ENCODE peak calls at places on chromosomes 6 and 20, in four cellular contexts. R is Kasumi-1, M is A549, B is HT1080. H is an unnamed sample.

GRCh38 chr20:51532577-51533191 is 9.8 kb downstream of the NFATC2 start:
- DNase-seq in R (peak; percentile 4), M (no peak), B (no peak), H (no peak)

GRCh38 chr20:64036346-64037198 is 590 bp downstream of the C20orf204 start:
- DNase-seq in R (no peak), M (no peak), B (peak; percentile 19), H (no peak)

GRCh38 chr6:73746776-73747175 is 50.8 kb downstream of the CD109 start:
- DNase-seq in R (no peak), M (no peak), B (peak; percentile 24), H (peak; percentile 61)

GRCh38 chr6:119584088-119584487 is 234.5 kb upstream of the MAN1A1 start:
- DNase-seq in R (no peak), M (no peak), B (no peak), H (no peak)

GRCh38 chr6:13710552-13711383 is 867 bp downstream of the RANBP9 start:
- DNase-seq in R (no peak), M (no peak), B (peak; percentile 22), H (no peak)

GRCh38 chr20:33308668-33309067 is 25.7 kb downstream of the BPIFB1 start:
- DNase-seq in R (no peak), M (no peak), B (no peak), H (no peak)

GRCh38 chr20:61516398-61517208 is 264.5 kb downstream of the CDH4 start:
- DNase-seq in R (no peak), M (no peak), B (peak; percentile 30), H (no peak)

GRCh38 chr20:38222231-38222922 is 38.2 kb downstream of the KIAA1755 start:
- DNase-seq in R (peak; percentile 57), M (peak; percentile 67), B (peak; percentile 46), H (peak; percentile 63)

GRCh38 chr20:18276821-18277220 is 11.5 kb upstream of the ZNF133 start:
- DNase-seq in R (peak; percentile 63), M (peak; percentile 78), B (peak; percentile 70), H (peak; percentile 83)

GRCh38 chr20:38730989-38731737 is 6.9 kb downstream of the SLC32A1 start:
- DNase-seq in R (peak; percentile 56), M (peak; percentile 79), B (peak; percentile 62), H (peak; percentile 80)

GRCh38 chr6:38262609-38263008 is 377.1 kb downstream of the BTBD9 start:
- DNase-seq in R (no peak), M (no peak), B (peak; percentile 71), H (no peak)

GRCh38 chr6:33374359-33374910 is 17.2 kb upstream of the KIFC1 start:
- DNase-seq in R (no peak), M (no peak), B (no peak), H (no peak)

GRCh38 chr6:120648713-120649112 is 685.6 kb downstream of the TBC1D32 start:
- DNase-seq in R (peak; percentile 86), M (no peak), B (peak; percentile 28), H (no peak)

GRCh38 chr6:127073222-127073621 is 45.2 kb upstream of the RSPO3 start:
- DNase-seq in R (no peak), M (no peak), B (no peak), H (no peak)

GRCh38 chr6:133610271-133610840 is 278.6 kb upstream of the TCF21 start:
- DNase-seq in R (no peak), M (peak; percentile 76), B (peak; percentile 73), H (peak; percentile 36)

GRCh38 chr6:101761124-101761601 is 367.7 kb downstream of the GRIK2 start:
- DNase-seq in R (peak; percentile 36), M (peak; percentile 1), B (peak; percentile 3), H (peak; percentile 34)

GRCh38 chr6:47484616-47485015 is 7.0 kb downstream of the CD2AP start:
- DNase-seq in R (no peak), M (no peak), B (peak; percentile 83), H (no peak)

GRCh38 chr6:85449818-85450577 is at the start of gene NT5E:
- DNase-seq in R (peak; percentile 26), M (peak; percentile 77), B (no peak), H (peak; percentile 76)

GRCh38 chr6:107621216-107621940 is 131.5 kb downstream of the SOBP start:
- DNase-seq in R (no peak), M (no peak), B (no peak), H (no peak)

GRCh38 chr6:40796280-40797223 is 209.4 kb upstream of the LRFN2 start:
- DNase-seq in R (no peak), M (no peak), B (peak; percentile 34), H (no peak)

GRCh38 chr20:21571841-21572690 is 58.2 kb upstream of the NKX2-2 start:
- DNase-seq in R (peak; percentile 26), M (no peak), B (no peak), H (peak; percentile 39)

GRCh38 chr6:34381086-34381485 is 11.4 kb downstream of the NUDT3 start:
- DNase-seq in R (no peak), M (no peak), B (no peak), H (peak; percentile 62)

GRCh38 chr20:51221791-51222408 is 199.0 kb upstream of the KCNG1 start:
- DNase-seq in R (no peak), M (no peak), B (no peak), H (no peak)

GRCh38 chr20:58303547-58303946 is 6.0 kb upstream of the RAB22A start:
- DNase-seq in R (no peak), M (no peak), B (no peak), H (no peak)

GRCh38 chr20:2280083-2280482 is 15.7 kb upstream of the TGM3 start:
- DNase-seq in R (no peak), M (no peak), B (no peak), H (no peak)

GRCh38 chr6:151109361-151109760 is 130.4 kb upstream of the AKAP12 start:
- DNase-seq in R (no peak), M (no peak), B (no peak), H (no peak)

GRCh38 chr6:107421696-107422256 is 37.6 kb downstream of the PDSS2 start:
- DNase-seq in R (no peak), M (no peak), B (no peak), H (no peak)

GRCh38 chr6:141252828-141253608 is 879.7 kb upstream of the GJE1 start:
- DNase-seq in R (no peak), M (no peak), B (no peak), H (no peak)

GRCh38 chr6:136609878-136610706 is 59.9 kb upstream of the MAP7 start:
- DNase-seq in R (peak; percentile 89), M (peak; percentile 96), B (peak; percentile 100), H (peak; percentile 98)

GRCh38 chr6:143970827-143971226 is 37.2 kb downstream of the PLAGL1 start:
- DNase-seq in R (no peak), M (no peak), B (no peak), H (no peak)

GRCh38 chr6:3739311-3739897 is 12.1 kb downstream of the PXDC1 start:
- DNase-seq in R (no peak), M (no peak), B (no peak), H (no peak)

GRCh38 chr6:158706369-158706982 is 56.6 kb downstream of the SYTL3 start:
- DNase-seq in R (peak; percentile 34), M (peak; percentile 67), B (peak; percentile 50), H (peak; percentile 66)

GRCh38 chr6:45586216-45587171 is 208.8 kb upstream of the SUPT3H start:
- DNase-seq in R (no peak), M (no peak), B (no peak), H (no peak)

GRCh38 chr6:45991189-45991588 is 24.5 kb downstream of the CLIC5 start:
- DNase-seq in R (no peak), M (no peak), B (no peak), H (no peak)

GRCh38 chr6:159438106-159438505 is 254.9 kb downstream of the SOD2 start:
- DNase-seq in R (no peak), M (no peak), B (no peak), H (no peak)

H was measured in cardiac muscle cell.